ENCODE peak calls at places on chromosomes 5 and 9, in four cellular contexts. B, T, G and K are unnamed samples. For H3K27me3, the result is how much of the 10 kb centered on the place peaks cover.

GRCh38 chr5:137833463-137833862 is 34.2 kb upstream of the MYOT start:
- DNase-seq in B (no peak), T (no peak), G (no peak), K (no peak)

GRCh38 chr5:94849821-94850736 is 231.6 kb downstream of the SLF1 start:
- DNase-seq in B (no peak), T (no peak), G (peak), K (no peak)

GRCh38 chr9:126150411-126151030 is 176.1 kb upstream of the MVB12B start:
- DNase-seq in B (no peak), T (no peak), G (no peak), K (no peak)

GRCh38 chr9:114002986-114003740 is 74.9 kb downstream of the AMBP start:
- DNase-seq in B (peak), T (no peak), G (no peak), K (no peak)

GRCh38 chr5:61342066-61342465 is 10.0 kb downstream of the ZSWIM6 start:
- DNase-seq in B (no peak), T (no peak), G (no peak), K (no peak)

GRCh38 chr9:91245432-91246313 is 116.0 kb downstream of the AUH start:
- DNase-seq in T (no peak), B (no peak), G (no peak), K (no peak)

GRCh38 chr9:133913571-133914369 is 78.4 kb downstream of the VAV2 start:
- DNase-seq in T (no peak), B (no peak), G (no peak), K (no peak)

GRCh38 chr9:20402273-20402875 is 219.9 kb downstream of the MLLT3 start:
- DNase-seq in G (no peak), B (no peak), T (no peak), K (no peak)

GRCh38 chr9:115328228-115328627 is 210.3 kb upstream of the TNC start:
- DNase-seq in B (peak), G (no peak), T (peak), K (peak)

GRCh38 chr5:157189223-157189622 is 8.6 kb downstream of the ITK start:
- DNase-seq in B (no peak), G (no peak), T (no peak), K (no peak)

GRCh38 chr9:137295313-137296213 is 6.5 kb downstream of the NRARP start:
- DNase-seq in G (peak), T (peak), B (no peak), K (peak)

GRCh38 chr9:129392093-129392541 is 214.1 kb upstream of the IER5L start:
- DNase-seq in G (no peak), T (no peak), B (no peak), K (no peak)

GRCh38 chr5:150081541-150082283 is 4.6 kb downstream of the CSF1R start:
- DNase-seq in T (peak), G (no peak), B (peak), K (peak)

GRCh38 chr5:180135128-180135955 is 63.8 kb upstream of the RNF130 start:
- DNase-seq in B (peak), T (no peak), G (no peak), K (no peak)

GRCh38 chr9:18720691-18721090 is 246.7 kb downstream of the ADAMTSL1 start:
- DNase-seq in G (no peak), B (no peak), T (no peak), K (no peak)

DNA sequence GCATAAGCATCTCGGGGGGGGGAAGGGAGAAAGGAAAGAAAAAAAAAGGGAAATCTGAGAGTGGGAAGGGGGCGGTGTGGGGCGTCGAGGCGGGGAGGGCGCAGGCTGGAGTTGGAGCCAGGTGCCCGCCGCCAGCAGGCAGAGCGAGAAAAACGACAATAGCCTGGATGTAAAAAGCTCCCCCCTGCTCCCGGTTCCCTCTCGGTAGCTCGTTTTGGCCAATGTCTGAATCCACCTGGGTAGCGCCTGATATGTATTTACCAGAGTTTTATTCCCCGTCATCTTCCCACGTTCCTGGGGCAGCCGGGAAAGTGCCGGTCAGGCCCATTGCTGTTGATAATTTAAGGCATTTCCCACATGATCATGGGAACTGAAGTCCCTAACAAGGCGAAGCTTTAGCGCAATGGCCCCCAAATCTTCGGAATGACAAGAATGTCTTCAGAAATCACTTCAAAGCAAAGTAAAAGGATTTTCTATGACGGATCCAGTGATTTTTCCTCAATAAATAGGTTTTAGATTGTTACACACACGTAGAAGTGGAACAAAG is 3.0 kb upstream of the OTP start:
- DNase-seq in G (no peak), T (no peak), B (no peak), K (no peak)
- H3K27me3 ChIP-seq in G (half or more), T (half or more), B (half or more), K (half or more)

DNA sequence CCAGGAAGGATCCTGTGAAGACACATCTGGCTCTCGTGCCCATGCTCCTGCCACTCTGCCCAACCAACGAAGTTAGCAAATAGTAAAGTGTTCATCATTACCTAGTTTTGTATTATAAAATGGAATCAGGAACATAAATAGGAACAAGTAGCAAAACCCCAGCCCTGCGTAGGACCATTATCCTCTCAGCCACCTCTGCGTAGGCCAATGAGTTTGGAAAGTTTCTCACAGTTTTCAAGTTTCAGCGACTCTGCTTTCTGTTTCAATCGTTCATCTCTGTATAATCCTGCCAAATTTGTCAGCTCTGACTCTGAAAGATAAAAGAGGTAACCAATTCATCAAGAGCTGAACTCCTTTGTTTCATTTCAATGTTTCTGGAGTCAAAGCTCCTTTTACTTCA is 10.1 kb upstream of the SPATA24 start:
- DNase-seq in G (no peak), T (no peak), B (no peak), K (no peak)
- H3K27ac ChIP-seq in G (no peak), T (peak), B (no peak), K (no peak)

DNA sequence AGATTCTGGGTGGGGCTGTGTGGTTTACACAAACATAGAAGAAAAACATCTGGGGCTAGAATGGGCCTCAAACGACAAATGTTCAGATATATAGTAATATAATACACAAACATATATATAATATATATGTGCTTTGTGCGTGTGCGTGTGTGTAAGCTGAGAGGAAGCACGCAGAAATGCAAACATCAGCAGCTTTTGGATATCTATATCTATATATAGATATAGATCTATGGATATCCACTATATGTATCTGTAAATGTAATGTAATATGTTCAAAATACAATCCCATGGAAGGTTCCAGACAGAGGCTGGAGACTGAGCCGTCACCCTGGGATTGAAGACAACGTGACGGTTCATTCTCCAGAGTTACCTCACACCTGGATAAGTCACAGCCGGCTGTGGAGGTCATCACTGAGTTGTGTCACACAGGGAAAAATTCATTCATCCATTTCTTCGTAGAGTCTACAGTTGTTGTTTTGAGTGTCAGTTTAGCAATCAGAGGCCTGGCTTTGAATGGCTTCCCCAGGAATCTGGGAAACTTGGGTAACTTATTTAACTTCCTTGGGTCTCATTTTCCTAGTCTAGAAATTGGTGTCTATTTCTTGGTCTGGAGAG is 123.0 kb upstream of the CPEB4 start:
- DNase-seq in B (no peak), G (no peak), T (no peak), K (no peak)
- H3K27me3 ChIP-seq in B (under half), G (under half), T (under half), K (under half)

GRCh38 chr5:373710-374602 is 52.4 kb downstream of the AHRR start:
- DNase-seq in B (no peak), G (peak), T (no peak), K (peak)
- H3K27ac ChIP-seq in B (peak), G (no peak), T (no peak), K (peak)

DNA sequence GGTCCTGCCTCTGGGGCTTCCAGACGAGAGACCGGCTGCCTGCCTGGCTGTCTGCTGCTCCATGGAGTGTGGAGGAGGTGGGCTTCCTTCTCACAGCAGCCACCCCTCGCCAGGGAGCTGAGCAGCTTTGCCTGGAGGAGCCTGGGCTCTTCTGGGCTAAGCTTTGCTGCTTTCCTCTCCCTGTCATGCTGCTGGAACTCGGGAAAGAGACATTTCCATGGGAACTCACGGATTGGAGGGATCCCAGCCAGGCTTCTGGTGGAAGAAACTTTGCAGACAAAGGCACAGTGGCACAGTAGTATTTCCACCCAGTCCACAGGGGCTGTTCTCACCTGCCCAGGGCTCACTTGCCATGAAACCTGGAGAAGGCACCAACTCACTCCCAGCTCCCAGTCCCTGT is 5.6 kb upstream of the NTNG2 start:
- DNase-seq in B (no peak), G (no peak), T (no peak), K (no peak)
- H3K27me3 ChIP-seq in B (under half), G (under half), T (under half), K (half or more)

DNA sequence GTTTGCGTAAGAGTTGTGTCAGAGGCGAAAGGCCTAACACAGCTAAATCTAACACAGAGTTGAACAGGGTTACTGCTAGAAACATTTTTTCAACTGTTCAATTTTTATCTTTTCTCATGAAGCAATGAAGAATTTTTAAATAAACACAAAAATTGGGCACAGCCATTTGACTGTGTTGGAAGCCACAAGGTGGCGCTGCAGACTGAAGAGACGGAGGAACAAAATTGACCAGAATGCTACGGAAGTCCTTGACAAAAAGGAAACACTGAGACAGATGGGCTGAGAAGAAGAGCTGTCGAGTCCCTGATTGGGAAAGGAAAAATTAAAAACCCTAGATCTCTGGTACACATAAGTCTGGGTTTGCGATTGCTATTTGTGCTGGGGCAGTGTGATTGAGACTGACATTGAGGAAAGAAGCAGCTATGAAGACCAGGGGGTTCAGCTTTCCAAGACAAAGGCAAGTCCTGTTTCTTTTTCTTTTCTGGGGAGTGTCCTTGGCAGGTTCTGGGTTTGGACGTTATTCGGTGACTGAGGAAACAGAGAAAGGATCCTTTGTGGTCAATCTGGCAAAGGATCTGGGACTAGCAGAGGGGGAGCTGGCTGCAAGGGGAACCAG is at the start of gene PCDHB9:
- DNase-seq in T (no peak), G (no peak), B (no peak), K (no peak)
- H3K27ac ChIP-seq in T (no peak), G (no peak), B (no peak), K (no peak)

GRCh38 chr9:136201174-136201573 is 3.8 kb downstream of the LHX3 start:
- DNase-seq in G (no peak), T (no peak), B (no peak), K (no peak)

GRCh38 chr9:136197930-136198604 is 6.9 kb downstream of the LHX3 start:
- DNase-seq in G (no peak), T (no peak), B (no peak), K (no peak)

GRCh38 chr9:136198605-136199083 is 6.3 kb downstream of the LHX3 start:
- DNase-seq in B (no peak), T (no peak), G (no peak), K (no peak)

GRCh38 chr9:136200424-136200823 is 4.5 kb downstream of the LHX3 start:
- DNase-seq in T (no peak), G (no peak), B (no peak), K (no peak)

GRCh38 chr9:136199391-136200288 is 5.3 kb downstream of the LHX3 start:
- DNase-seq in B (no peak), G (no peak), T (no peak), K (no peak)
- H3K27me3 ChIP-seq in B (half or more), G (under half), T (half or more), K (half or more)